ENCODE peak calls at places on chromosomes 16 and 17, in nine cellular contexts. Z is heart right ventricle; J is substantia nigra; R is EL; Y is NCI-H510A treated with DMSO at 0.1 percent for 48 hours; T is activated naive CD8-positive, alpha-beta T cell treated with anti-CD3 and anti-CD28 coated beads, Interleukin-2, amount 50 U/mL, for 16 hours; I is AG04450; X is NCI-H2081 treated with DMSO at 0.1 percent for 48 hours; N is T1000. U is an unnamed sample.

GRCh38 chr17:61465550-61466237 is 13.5 kb downstream of the TBX4 start:
- DNase-seq in I (no peak), T (no peak), X (no peak), J (no peak), N (no peak), R (no peak), Y (no peak), Z (no peak), U (no peak)

GRCh38 chr17:47730681-47731080 is 2.4 kb upstream of the TBX21 start:
- DNase-seq in J (no peak), T (no peak), Y (no peak), R (no peak), N (no peak), Z (no peak), I (no peak), X (no peak), U (no peak)

GRCh38 chr17:20955437-20956323 is 87.1 kb downstream of the USP22 start:
- DNase-seq in I (no peak), Z (no peak), X (no peak), J (no peak), R (peak; percentile 19), N (no peak), T (no peak), Y (peak; percentile 41), U (peak; percentile 60)

GRCh38 chr17:75133001-75133400 is 1.5 kb upstream of the NT5C start:
- DNase-seq in N (no peak), R (no peak), Z (no peak), X (no peak), Y (no peak), T (no peak), I (no peak), J (no peak), U (no peak)

GRCh38 chr16:67968440-67969285 is at the start of gene SLC12A4:
- DNase-seq in Y (no peak), N (peak; percentile 35), J (peak; percentile 31), Z (peak; percentile 93), I (no peak), R (peak; percentile 89), T (peak; percentile 78), X (no peak), U (peak; percentile 40)

GRCh38 chr17:2095536-2095910 is 40.6 kb downstream of the HIC1 start:
- DNase-seq in T (no peak), N (no peak), Y (no peak), J (no peak), X (no peak), R (no peak), Z (no peak), I (no peak), U (no peak)

GRCh38 chr17:79935197-79935844 is 96.1 kb upstream of the CBX4 start:
- DNase-seq in Y (no peak), X (no peak), J (no peak), R (no peak), N (no peak), T (no peak), I (no peak), Z (no peak), U (no peak)

GRCh38 chr16:82004651-82005490 is 6.4 kb downstream of the SDR42E1 start:
- DNase-seq in Z (no peak), N (no peak), T (no peak), J (no peak), Y (no peak), R (no peak), I (no peak), X (no peak), U (no peak)

GRCh38 chr16:12067714-12068401 is 91.3 kb downstream of the SNX29 start:
- DNase-seq in Y (peak; percentile 58), T (no peak), X (peak; percentile 20), I (peak; percentile 78), R (peak; percentile 68), Z (no peak), J (peak; percentile 24), N (peak; percentile 68), U (peak; percentile 48)

GRCh38 chr17:17028059-17028877 is 14.0 kb upstream of the MPRIP start:
- DNase-seq in T (no peak), I (no peak), J (no peak), N (peak; percentile 82), Y (no peak), X (no peak), Z (peak; percentile 59), R (peak; percentile 91), U (peak; percentile 49)

GRCh38 chr17:44280383-44280782 is 12.4 kb upstream of the SLC4A1 start:
- DNase-seq in N (no peak), T (no peak), J (no peak), I (no peak), X (no peak), Z (no peak), R (no peak), Y (no peak), U (no peak)

GRCh38 chr17:78716814-78717393 is 65.2 kb downstream of the CYTH1 start:
- DNase-seq in Y (peak; percentile 84), X (no peak), J (peak; percentile 93), Z (peak; percentile 73), I (no peak), R (peak; percentile 41), T (no peak), N (no peak), U (no peak)

GRCh38 chr16:57325458-57325857 is 33.1 kb upstream of the CCL22 start:
- DNase-seq in Z (no peak), J (no peak), N (no peak), R (peak; percentile 16), I (no peak), T (no peak), X (no peak), Y (no peak), U (no peak)

GRCh38 chr17:9880582-9880999 is 24.5 kb downstream of the RCVRN start:
- DNase-seq in I (no peak), Z (no peak), X (no peak), R (peak; percentile 76), N (no peak), Y (no peak), J (no peak), T (no peak), U (no peak)

GRCh38 chr16:80682435-80683070 is 121.8 kb downstream of the CDYL2 start:
- DNase-seq in I (peak; percentile 82), X (no peak), T (no peak), Y (no peak), R (no peak), J (no peak), N (no peak), Z (no peak), U (peak; percentile 81)

GRCh38 chr17:80109066-80109618 is 7.8 kb downstream of the GAA start:
- DNase-seq in Z (no peak), T (no peak), J (no peak), I (no peak), R (no peak), N (no peak), Y (peak; percentile 70), X (no peak), U (no peak)

GRCh38 chr16:77591347-77591746 is 131.0 kb upstream of the NUDT7 start:
- DNase-seq in X (no peak), R (no peak), Y (peak; percentile 2), J (no peak), Z (no peak), I (no peak), T (no peak), N (no peak), U (no peak)

GRCh38 chr16:66549284-66550131 is at the start of gene TK2:
- DNase-seq in X (no peak), J (peak; percentile 78), R (peak; percentile 74), Y (no peak), Z (peak; percentile 79), N (peak; percentile 14), T (peak; percentile 29), I (peak; percentile 43), U (peak; percentile 30)

GRCh38 chr17:82248815-82249638 is 20.2 kb downstream of the SLC16A3 start:
- DNase-seq in N (no peak), J (no peak), T (no peak), X (no peak), R (no peak), Y (no peak), I (no peak), Z (no peak), U (no peak)

GRCh38 chr17:2828396-2829038 is 32.3 kb downstream of the RAP1GAP2 start:
- DNase-seq in T (peak; percentile 41), Z (peak; percentile 84), N (peak; percentile 46), Y (peak; percentile 66), R (peak; percentile 53), J (peak; percentile 32), X (no peak), I (no peak), U (no peak)

GRCh38 chr16:84755004-84755672 is 55.3 kb downstream of the USP10 start:
- DNase-seq in I (no peak), Y (no peak), N (no peak), R (no peak), T (no peak), Z (no peak), X (no peak), J (no peak), U (no peak)

GRCh38 chr16:54540525-54541180 is 254.1 kb upstream of the IRX3 start:
- DNase-seq in T (no peak), I (no peak), N (no peak), Y (peak; percentile 50), J (no peak), X (no peak), Z (no peak), R (no peak), U (no peak)

GRCh38 chr16:24626251-24626650 is 86.9 kb downstream of the RBBP6 start:
- DNase-seq in N (no peak), J (no peak), I (no peak), R (peak; percentile 49), Y (no peak), Z (no peak), T (no peak), X (no peak), U (no peak)